ENCODE peak calls at places on chromosomes 5 and 9, in eight cellular contexts. T is body of pancreas, V is HCT116, O is IMR-90, S is stomach, A is spleen, Y is K562, P is uterus. C is an unnamed sample.

GRCh38 chr9:131289301-131290038 is at the start of gene PLPP7:
- DNase-seq in T (peak), V (no peak), O (peak), S (no peak), A (no peak), Y (peak), P (peak), C (no peak)

GRCh38 chr5:145568581-145568980 is 266.6 kb downstream of the PRELID2 start:
- DNase-seq in T (no peak), V (no peak), O (peak), S (no peak), A (no peak), Y (no peak), P (no peak), C (no peak)

GRCh38 chr5:169706070-169706469 is 69.0 kb downstream of the DOCK2 start:
- DNase-seq in T (no peak), V (no peak), O (no peak), S (no peak), A (no peak), Y (no peak), P (no peak), C (no peak)

GRCh38 chr5:120516799-120517198 is 52.7 kb downstream of the PRR16 start:
- DNase-seq in T (no peak), V (no peak), O (peak), S (no peak), A (no peak), Y (no peak), P (no peak), C (no peak)

GRCh38 chr9:134848504-134848903 is 32.1 kb upstream of the FCN2 start:
- DNase-seq in T (no peak), V (no peak), O (no peak), S (no peak), A (no peak), Y (no peak), P (no peak), C (no peak)

GRCh38 chr9:129889936-129890717 is 54.9 kb downstream of the USP20 start:
- DNase-seq in T (peak), V (no peak), O (no peak), S (peak), A (peak), Y (no peak), P (no peak), C (peak)

GRCh38 chr9:121947683-121948300 is 145.3 kb downstream of the TTLL11 start:
- DNase-seq in T (no peak), V (no peak), O (no peak), S (no peak), A (no peak), Y (no peak), P (no peak), C (no peak)

GRCh38 chr5:77645158-77645994 is 6.9 kb upstream of the OTP start:
- DNase-seq in T (peak), V (peak), O (no peak), S (peak), A (peak), Y (peak), P (no peak), C (peak)

GRCh38 chr9:89359636-89360315 is 41.5 kb downstream of the SECISBP2 start:
- DNase-seq in T (no peak), V (no peak), O (peak), S (no peak), A (no peak), Y (no peak), P (no peak), C (peak)

GRCh38 chr9:74803366-74804017 is 84.2 kb downstream of the TRPM6 start:
- DNase-seq in T (no peak), V (no peak), O (no peak), S (no peak), A (no peak), Y (no peak), P (no peak), C (no peak)

GRCh38 chr5:40547994-40548575 is 131.6 kb upstream of the PTGER4 start:
- DNase-seq in T (no peak), V (no peak), O (no peak), S (no peak), A (no peak), Y (no peak), P (no peak), C (no peak)

GRCh38 chr5:150295172-150295611 is 5.6 kb upstream of the CAMK2A start:
- DNase-seq in T (no peak), V (no peak), O (peak), S (peak), A (no peak), Y (no peak), P (peak), C (peak)

GRCh38 chr9:90815183-90815943 is 13.7 kb downstream of the SYK start:
- DNase-seq in T (peak), V (no peak), O (peak), S (peak), A (peak), Y (peak), P (no peak), C (peak)

GRCh38 chr9:97220894-97221477 is 86.5 kb upstream of the CCDC180 start:
- DNase-seq in T (no peak), V (no peak), O (no peak), S (no peak), A (no peak), Y (no peak), P (no peak), C (no peak)

GRCh38 chr9:82675605-82676004 is 387.3 kb downstream of the RASEF start:
- DNase-seq in T (no peak), V (no peak), O (no peak), S (no peak), A (no peak), Y (no peak), P (no peak), C (no peak)

GRCh38 chr5:57106661-57107060 is 67.2 kb upstream of the GPBP1 start:
- DNase-seq in T (no peak), V (no peak), O (no peak), S (no peak), A (no peak), Y (no peak), P (no peak), C (no peak)

GRCh38 chr9:99819484-99820329 is 2.0 kb upstream of the NR4A3 start:
- DNase-seq in T (peak), V (peak), O (peak), S (peak), A (peak), Y (peak), P (peak), C (peak)
- TF ChIP-seq POLR2A in T (peak), V (no peak), O (peak), S (no peak), A (peak), Y (peak), P (peak), C (peak)

GRCh38 chr5:132640613-132641012 is 17.4 kb upstream of the IL13 start:
- DNase-seq in T (no peak), V (no peak), O (no peak), S (no peak), A (no peak), Y (no peak), P (no peak), C (no peak)

GRCh38 chr5:132641241-132641723 is 16.7 kb upstream of the IL13 start:
- DNase-seq in T (no peak), V (no peak), O (no peak), S (no peak), A (no peak), Y (no peak), P (no peak), C (no peak)

GRCh38 chr5:132644177-132644576 is 13.8 kb upstream of the IL13 start:
- DNase-seq in T (no peak), V (no peak), O (no peak), S (no peak), A (no peak), Y (no peak), P (no peak), C (no peak)

GRCh38 chr5:132639706-132640130 is 18.3 kb upstream of the IL13 start:
- DNase-seq in T (no peak), V (no peak), O (no peak), S (no peak), A (no peak), Y (no peak), P (no peak), C (no peak)

GRCh38 chr5:132641841-132642240 is 16.1 kb upstream of the IL13 start:
- DNase-seq in T (no peak), V (no peak), O (no peak), S (no peak), A (no peak), Y (no peak), P (no peak), C (no peak)
- TF ChIP-seq POLR2A in T (no peak), V (no peak), O (no peak), S (no peak), A (no peak), Y (no peak), P (no peak), C (no peak)

DNA sequence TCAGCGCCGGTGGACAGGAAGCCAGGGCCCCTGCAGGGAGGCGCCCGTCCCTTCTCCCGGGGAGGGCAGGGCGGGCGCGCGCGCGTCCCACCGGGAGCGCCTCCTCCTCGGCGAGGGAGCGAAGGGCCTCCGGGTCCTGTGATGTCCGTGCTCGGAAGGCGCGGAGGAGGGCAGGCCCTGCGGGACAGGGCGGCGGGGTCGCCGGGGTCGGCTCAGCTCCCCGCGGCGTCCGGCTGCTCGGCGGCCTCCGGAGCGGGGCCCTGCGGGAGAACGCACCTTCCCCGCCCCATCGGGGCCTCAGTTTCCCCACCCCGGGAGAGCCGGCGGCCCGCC is 328 bp downstream of the EXD3 start:
- DNase-seq in T (no peak), V (no peak), O (no peak), S (no peak), A (peak), Y (peak), P (no peak), C (peak)
- TF ChIP-seq POLR2A in T (no peak), V (no peak), O (no peak), S (no peak), A (no peak), Y (peak), P (no peak), C (no peak)

GRCh38 chr9:35660966-35661413 is 2.9 kb downstream of the CCDC107 start:
- DNase-seq in T (peak), V (peak), O (peak), S (peak), A (peak), Y (no peak), P (peak), C (no peak)

GRCh38 chr9:35658894-35659220 is 765 bp downstream of the CCDC107 start:
- DNase-seq in T (peak), V (peak), O (peak), S (no peak), A (no peak), Y (no peak), P (peak), C (peak)

GRCh38 chr9:35658144-35658893 is at the start of gene CCDC107:
- DNase-seq in T (peak), V (no peak), O (peak), S (peak), A (peak), Y (peak), P (peak), C (peak)

GRCh38 chr9:35657327-35658143 is at the start of gene RMRP:
- DNase-seq in T (peak), V (peak), O (peak), S (peak), A (peak), Y (peak), P (peak), C (peak)

DNA sequence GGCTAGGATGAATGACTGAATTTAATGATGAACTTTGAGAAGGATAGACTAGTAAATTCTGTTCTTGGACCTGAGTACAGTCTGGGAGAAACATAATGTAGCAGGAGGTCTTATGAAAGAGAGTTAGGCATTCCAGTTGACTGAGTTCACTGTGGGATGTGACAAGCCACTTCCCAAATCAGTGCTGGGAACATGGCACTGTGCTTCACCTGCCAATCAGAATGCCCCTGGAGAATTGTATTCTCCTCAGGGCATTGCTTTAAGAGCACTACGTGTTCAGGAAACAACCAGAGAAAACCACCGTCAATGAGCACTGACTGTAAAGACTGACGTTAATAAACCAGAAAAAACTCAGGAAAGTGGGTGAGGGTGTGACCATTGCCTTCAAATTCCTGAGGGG is 1.2 kb downstream of the CCDC107 start:
- DNase-seq in T (no peak), V (no peak), O (peak), S (no peak), A (no peak), Y (no peak), P (peak), C (no peak)
- TF ChIP-seq POLR2A in T (no peak), V (no peak), O (no peak), S (no peak), A (no peak), Y (no peak), P (no peak), C (no peak)